ENCODE peak calls at places on chromosomes 1 and 21, in nine cellular contexts. D is left cardiac atrium; T is activated naive CD4-positive, alpha-beta T cell; S is HTR-8/SVneo; G is CD4-positive, alpha-beta T cell; A is NCI-H774; X is activated naive CD8-positive, alpha-beta T cell treated with anti-CD3 and anti-CD28 coated beads, Interleukin-2, amount 50 U/mL, for 24 hours; H is tibial nerve; U is lower lobe of right lung. B is an unnamed sample.

GRCh38 chr1:170414989-170415733 is 116.8 kb upstream of the GORAB start:
- DNase-seq in D (no peak), A (no peak), U (no peak), G (no peak), S (no peak), X (no peak), H (peak; percentile 24), T (no peak), B (no peak)

GRCh38 chr1:11802973-11803885 is 2.5 kb downstream of the MTHFR start:
- DNase-seq in U (peak; percentile 93), A (peak; percentile 10), S (peak; percentile 75), X (peak; percentile 76), T (peak; percentile 67), D (peak; percentile 95), G (peak; percentile 51), H (peak; percentile 90), B (peak; percentile 95)

GRCh38 chr1:82506970-82507369 is 706.2 kb downstream of the ADGRL2 start:
- DNase-seq in T (no peak), H (no peak), S (no peak), D (no peak), A (no peak), X (no peak), G (no peak), U (no peak), B (no peak)

GRCh38 chr1:208731976-208732821 is 488.0 kb upstream of the PLXNA2 start:
- DNase-seq in U (no peak), G (no peak), D (no peak), X (no peak), S (no peak), A (peak; percentile 70), T (no peak), H (no peak), B (no peak)

GRCh38 chr1:89516055-89516454 is 8.6 kb upstream of the LRRC8B start:
- DNase-seq in U (no peak), H (no peak), S (no peak), X (no peak), A (no peak), T (no peak), G (no peak), D (no peak), B (no peak)

GRCh38 chr1:7338439-7338838 is 432.7 kb upstream of the VAMP3 start:
- DNase-seq in G (no peak), D (no peak), A (no peak), U (no peak), H (no peak), S (no peak), T (no peak), X (no peak), B (no peak)

GRCh38 chr1:78388275-78388674 is 102.5 kb upstream of the PTGFR start:
- DNase-seq in H (no peak), G (no peak), T (no peak), D (no peak), U (no peak), X (no peak), S (no peak), A (no peak), B (no peak)

GRCh38 chr1:198287916-198288315 is 131.1 kb downstream of the NEK7 start:
- DNase-seq in H (no peak), D (no peak), X (no peak), T (no peak), S (no peak), A (no peak), G (no peak), U (no peak), B (no peak)

GRCh38 chr1:17669866-17670451 is 85.2 kb upstream of the ACTL8 start:
- DNase-seq in D (no peak), S (no peak), A (no peak), U (no peak), G (no peak), T (no peak), X (no peak), H (no peak), B (peak; percentile 70)

GRCh38 chr21:36859744-36860501 is 106.5 kb downstream of the HLCS start:
- DNase-seq in A (no peak), U (peak; percentile 83), H (peak; percentile 57), T (peak; percentile 2), X (peak; percentile 48), S (peak; percentile 78), G (no peak), D (peak; percentile 82), B (peak; percentile 81)

GRCh38 chr1:204001166-204001901 is 71.6 kb upstream of the SOX13 start:
- DNase-seq in H (no peak), G (no peak), D (no peak), X (no peak), S (no peak), T (no peak), U (no peak), A (no peak), B (no peak)

GRCh38 chr1:156691665-156692408 is 13.5 kb downstream of the CRABP2 start:
- DNase-seq in S (no peak), X (no peak), D (no peak), A (no peak), U (no peak), T (no peak), G (no peak), H (no peak), B (no peak)

GRCh38 chr1:154558610-154559495 is at the start of gene UBE2Q1:
- DNase-seq in S (peak; percentile 94), D (peak; percentile 99), U (peak; percentile 99), X (peak; percentile 99), G (peak; percentile 99), T (peak; percentile 99), A (peak; percentile 99), H (peak; percentile 99), B (peak; percentile 99)

GRCh38 chr1:145846191-145846590 is 761 bp downstream of the NUDT17 start:
- DNase-seq in U (no peak), S (no peak), X (peak; percentile 29), D (no peak), T (no peak), G (no peak), H (no peak), A (no peak), B (no peak)

GRCh38 chr1:117116090-117116783 is 5.3 kb downstream of the TRIM45 start:
- DNase-seq in D (no peak), S (no peak), T (no peak), X (no peak), A (no peak), U (no peak), G (no peak), H (no peak), B (no peak)

GRCh38 chr1:27572019-27572678 is 31.8 kb downstream of the AHDC1 start:
- DNase-seq in H (no peak), G (no peak), S (no peak), X (no peak), D (no peak), A (no peak), U (no peak), T (no peak), B (peak; percentile 31)

GRCh38 chr1:226660410-226661182 is 78.5 kb downstream of the ITPKB start:
- DNase-seq in X (no peak), U (no peak), D (peak; percentile 76), A (no peak), G (no peak), S (no peak), H (no peak), T (no peak), B (peak; percentile 69)

GRCh38 chr21:34272321-34272720 is 91.5 kb upstream of the KCNE2 start:
- DNase-seq in X (no peak), T (no peak), S (no peak), G (no peak), A (no peak), D (no peak), H (no peak), U (no peak), B (no peak)

GRCh38 chr1:230785643-230786405 is 38.6 kb downstream of the CAPN9 start:
- DNase-seq in D (no peak), S (no peak), H (no peak), T (no peak), X (no peak), G (no peak), A (no peak), U (no peak), B (no peak)

GRCh38 chr1:24970399-24970753 is 40.3 kb upstream of the RUNX3 start:
- DNase-seq in U (no peak), X (no peak), D (no peak), T (no peak), A (no peak), S (peak; percentile 55), G (no peak), H (no peak), B (no peak)

GRCh38 chr1:92080128-92080985 is at the start of gene BTBD8:
- DNase-seq in X (peak; percentile 82), U (peak; percentile 90), S (peak; percentile 76), G (peak; percentile 73), D (peak; percentile 85), A (peak; percentile 83), H (peak; percentile 76), T (peak; percentile 81), B (peak; percentile 90)

GRCh38 chr21:31850886-31851285 is 21.9 kb upstream of the HUNK start:
- DNase-seq in S (no peak), X (no peak), D (no peak), U (no peak), A (no peak), T (no peak), G (no peak), H (no peak), B (no peak)

GRCh38 chr1:17605582-17606344 is 66.3 kb downstream of the ARHGEF10L start:
- DNase-seq in X (no peak), T (no peak), A (peak; percentile 25), U (peak; percentile 65), G (no peak), D (peak; percentile 60), H (peak; percentile 67), S (no peak), B (peak; percentile 75)

GRCh38 chr1:201933840-201934430 is 12.4 kb downstream of the LMOD1 start:
- DNase-seq in T (no peak), D (no peak), X (no peak), S (no peak), G (no peak), U (no peak), A (no peak), H (no peak), B (no peak)

GRCh38 chr1:6544831-6545230 is 9.5 kb downstream of the NOL9 start:
- DNase-seq in T (no peak), X (no peak), U (no peak), S (peak; percentile 37), H (no peak), A (no peak), G (no peak), D (no peak), B (no peak)

GRCh38 chr1:116002781-116003455 is 26.6 kb downstream of the SLC22A15 start:
- DNase-seq in G (no peak), D (no peak), U (no peak), H (no peak), X (no peak), A (no peak), S (no peak), T (no peak), B (no peak)

B was measured in left ventricle myocardium superior.